ENCODE peak calls at places on chromosome 9, in four cellular contexts. One of them, this sample, is unnamed.

GRCh38 chr9:86854898-86855523 is 92.3 kb downstream of the GAS1 start:
- DNase-seq in nephron progenitor cell: peak
- DNase-seq in A549: no peak
- DNase-seq in AG04449: peak
- DNase-seq in this sample: peak

GRCh38 chr9:35035851-35036701 is 36.3 kb downstream of the VCP start:
- DNase-seq in nephron progenitor cell: no peak
- DNase-seq in A549: no peak
- DNase-seq in AG04449: no peak
- DNase-seq in this sample: peak

GRCh38 chr9:78026947-78027346 is 4.7 kb downstream of the GNAQ start:
- DNase-seq in nephron progenitor cell: no peak
- DNase-seq in A549: no peak
- DNase-seq in AG04449: no peak
- DNase-seq in this sample: no peak

GRCh38 chr9:119722384-119722783 is 353.1 kb upstream of the BRINP1 start:
- DNase-seq in nephron progenitor cell: no peak
- DNase-seq in A549: no peak
- DNase-seq in AG04449: no peak
- DNase-seq in this sample: no peak

GRCh38 chr9:88590558-88591146 is 55.7 kb downstream of the NXNL2 start:
- DNase-seq in nephron progenitor cell: no peak
- DNase-seq in A549: no peak
- DNase-seq in AG04449: no peak
- DNase-seq in this sample: no peak

GRCh38 chr9:656918-657583 is 184.4 kb upstream of the DMRT1 start:
- DNase-seq in nephron progenitor cell: no peak
- DNase-seq in A549: no peak
- DNase-seq in AG04449: no peak
- DNase-seq in this sample: no peak

GRCh38 chr9:136831002-136831719 is 11.1 kb upstream of the AJM1 start:
- DNase-seq in nephron progenitor cell: no peak
- DNase-seq in A549: no peak
- DNase-seq in AG04449: no peak
- DNase-seq in this sample: peak

GRCh38 chr9:16136961-16137360 is 584.1 kb downstream of the CCDC171 start:
- DNase-seq in nephron progenitor cell: no peak
- DNase-seq in A549: no peak
- DNase-seq in AG04449: no peak
- DNase-seq in this sample: no peak

GRCh38 chr9:4346111-4346510 is 46.2 kb upstream of the GLIS3 start:
- DNase-seq in nephron progenitor cell: no peak
- DNase-seq in A549: no peak
- DNase-seq in AG04449: no peak
- DNase-seq in this sample: no peak

GRCh38 chr9:135016876-135017275 is 70.6 kb upstream of the OLFM1 start:
- DNase-seq in nephron progenitor cell: no peak
- DNase-seq in A549: no peak
- DNase-seq in AG04449: no peak
- DNase-seq in this sample: no peak

GRCh38 chr9:71743217-71743705 is 25.1 kb downstream of the CEMIP2 start:
- DNase-seq in nephron progenitor cell: no peak
- DNase-seq in A549: no peak
- DNase-seq in AG04449: no peak
- DNase-seq in this sample: no peak

GRCh38 chr9:33082135-33082534 is 5.7 kb upstream of the SMU1 start:
- DNase-seq in nephron progenitor cell: no peak
- DNase-seq in A549: no peak
- DNase-seq in AG04449: no peak
- DNase-seq in this sample: no peak

GRCh38 chr9:14747116-14747515 is 24.6 kb upstream of the CER1 start:
- DNase-seq in nephron progenitor cell: no peak
- DNase-seq in A549: no peak
- DNase-seq in AG04449: no peak
- DNase-seq in this sample: no peak

GRCh38 chr9:69599232-69599971 is 72.8 kb downstream of the APBA1 start:
- DNase-seq in nephron progenitor cell: no peak
- DNase-seq in A549: no peak
- DNase-seq in AG04449: no peak
- DNase-seq in this sample: no peak

GRCh38 chr9:81650836-81651545 is 38.4 kb downstream of the TLE1 start:
- DNase-seq in nephron progenitor cell: peak
- DNase-seq in A549: no peak
- DNase-seq in AG04449: no peak
- DNase-seq in this sample: peak

GRCh38 chr9:137070906-137071275 is 534 bp upstream of the SAPCD2 start:
- DNase-seq in nephron progenitor cell: peak
- DNase-seq in A549: no peak
- DNase-seq in AG04449: no peak
- DNase-seq in this sample: peak

GRCh38 chr9:21945606-21946005 is 48.6 kb downstream of the CDKN2A start:
- DNase-seq in nephron progenitor cell: no peak
- DNase-seq in A549: no peak
- DNase-seq in AG04449: no peak
- DNase-seq in this sample: no peak

GRCh38 chr9:17453751-17454150 is 125.1 kb upstream of the SH3GL2 start:
- DNase-seq in nephron progenitor cell: no peak
- DNase-seq in A549: no peak
- DNase-seq in AG04449: no peak
- DNase-seq in this sample: no peak
- TF ChIP-seq CTCF in nephron progenitor cell: no peak
- TF ChIP-seq CTCF in A549: no peak
- TF ChIP-seq CTCF in AG04449: no peak
- TF ChIP-seq CTCF in this sample: no peak

GRCh38 chr9:111630182-111631070 is 708 bp upstream of the DNAJC25 start:
- DNase-seq in nephron progenitor cell: peak
- DNase-seq in A549: no peak
- DNase-seq in AG04449: no peak
- DNase-seq in this sample: no peak

GRCh38 chr9:111632051-111632450 is 917 bp downstream of the DNAJC25 start:
- DNase-seq in nephron progenitor cell: no peak
- DNase-seq in A549: no peak
- DNase-seq in AG04449: no peak
- DNase-seq in this sample: no peak

GRCh38 chr9:111632695-111633388 is 1.7 kb downstream of the DNAJC25 start:
- DNase-seq in nephron progenitor cell: no peak
- DNase-seq in A549: no peak
- DNase-seq in AG04449: no peak
- DNase-seq in this sample: no peak

GRCh38 chr9:111633389-111633736 is 2.2 kb downstream of the DNAJC25 start:
- DNase-seq in nephron progenitor cell: no peak
- DNase-seq in A549: no peak
- DNase-seq in AG04449: no peak
- DNase-seq in this sample: no peak

GRCh38 chr9:111631071-111631971 is at the start of gene DNAJC25:
- DNase-seq in nephron progenitor cell: peak
- DNase-seq in A549: peak
- DNase-seq in AG04449: peak
- DNase-seq in this sample: peak
- TF ChIP-seq CTCF in nephron progenitor cell: no peak
- TF ChIP-seq CTCF in A549: no peak
- TF ChIP-seq CTCF in AG04449: peak
- TF ChIP-seq CTCF in this sample: no peak

GRCh38 chr9:105535920-105536668 is 21.8 kb upstream of the FKTN start:
- DNase-seq in nephron progenitor cell: no peak
- DNase-seq in A549: no peak
- DNase-seq in AG04449: no peak
- DNase-seq in this sample: no peak

GRCh38 chr9:105541838-105542237 is 16.1 kb upstream of the FKTN start:
- DNase-seq in nephron progenitor cell: no peak
- DNase-seq in A549: no peak
- DNase-seq in AG04449: no peak
- DNase-seq in this sample: no peak

GRCh38 chr9:105539452-105539851 is 18.5 kb upstream of the FKTN start:
- DNase-seq in nephron progenitor cell: no peak
- DNase-seq in A549: no peak
- DNase-seq in AG04449: no peak
- DNase-seq in this sample: no peak
- TF ChIP-seq CTCF in nephron progenitor cell: no peak
- TF ChIP-seq CTCF in A549: no peak
- TF ChIP-seq CTCF in AG04449: no peak
- TF ChIP-seq CTCF in this sample: no peak

GRCh38 chr9:107223381-107223780 is 59.7 kb upstream of the RAD23B start:
- DNase-seq in nephron progenitor cell: no peak
- DNase-seq in A549: no peak
- DNase-seq in AG04449: no peak
- DNase-seq in this sample: no peak

GRCh38 chr9:107221321-107221720 is 61.8 kb upstream of the RAD23B start:
- DNase-seq in nephron progenitor cell: no peak
- DNase-seq in A549: no peak
- DNase-seq in AG04449: no peak
- DNase-seq in this sample: no peak

GRCh38 chr9:107219486-107219853 is 63.6 kb upstream of the RAD23B start:
- DNase-seq in nephron progenitor cell: no peak
- DNase-seq in A549: no peak
- DNase-seq in AG04449: no peak
- DNase-seq in this sample: no peak

GRCh38 chr9:107224252-107224651 is 58.8 kb upstream of the RAD23B start:
- DNase-seq in nephron progenitor cell: no peak
- DNase-seq in A549: no peak
- DNase-seq in AG04449: no peak
- DNase-seq in this sample: no peak

DNA sequence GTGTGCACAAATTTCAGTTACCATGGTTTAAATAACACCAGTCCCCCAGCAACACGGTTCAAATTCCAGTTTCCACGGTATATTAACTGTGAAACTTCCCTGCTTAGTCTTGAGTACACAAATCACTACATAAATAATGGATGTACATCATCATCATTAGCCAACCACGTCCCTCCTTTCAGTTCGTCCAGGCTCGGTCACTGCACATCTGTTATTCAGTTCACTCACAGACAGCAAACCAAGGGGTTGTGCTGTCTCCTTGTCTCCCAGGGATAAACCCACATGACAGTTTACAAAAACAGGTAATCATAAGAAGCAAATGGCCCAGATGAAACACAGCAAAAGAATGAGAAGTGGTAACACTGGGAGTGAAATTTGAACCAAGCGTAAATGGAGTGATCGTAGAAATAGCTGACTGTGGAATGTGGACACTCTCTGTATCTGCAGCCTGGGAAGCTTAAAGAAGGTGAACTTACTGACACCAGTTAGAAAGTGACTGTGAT is 61.0 kb upstream of the RAD23B start:
- DNase-seq in nephron progenitor cell: no peak
- DNase-seq in A549: no peak
- DNase-seq in AG04449: no peak
- DNase-seq in this sample: no peak
- TF ChIP-seq CTCF in nephron progenitor cell: no peak
- TF ChIP-seq CTCF in A549: no peak
- TF ChIP-seq CTCF in AG04449: no peak
- TF ChIP-seq CTCF in this sample: no peak

GRCh38 chr9:110452227-110452801 is 114.7 kb upstream of the TXNDC8 start:
- DNase-seq in nephron progenitor cell: no peak
- DNase-seq in A549: no peak
- DNase-seq in AG04449: no peak
- DNase-seq in this sample: no peak
- TF ChIP-seq CTCF in nephron progenitor cell: peak
- TF ChIP-seq CTCF in A549: peak
- TF ChIP-seq CTCF in AG04449: no peak
- TF ChIP-seq CTCF in this sample: peak